ENCODE peak calls at places on chromosomes 13 and 19, in eight cellular contexts. X, V, R, O, M, K, B and D are unnamed samples.

GRCh38 chr13:104014803-104015645 is 948.8 kb upstream of the SLC10A2 start:
- DNase-seq in O (no peak), X (peak), M (no peak), K (peak), V (peak), R (no peak), B (no peak), D (no peak)

GRCh38 chr19:5974721-5975387 is 3.1 kb downstream of the RANBP3 start:
- DNase-seq in B (no peak), O (no peak), V (no peak), R (no peak), M (no peak), K (no peak), X (no peak), D (no peak)

GRCh38 chr13:110339263-110339662 is 32.2 kb downstream of the COL4A2 start:
- DNase-seq in B (no peak), X (no peak), M (no peak), O (no peak), R (no peak), K (no peak), V (no peak), D (no peak)

GRCh38 chr13:36163809-36164308 is 32.7 kb upstream of the DCLK1 start:
- DNase-seq in B (peak), V (peak), M (peak), K (no peak), X (peak), R (no peak), O (no peak), D (peak)

GRCh38 chr19:38707512-38708114 is 36.7 kb downstream of the CAPN12 start:
- DNase-seq in B (no peak), V (no peak), M (peak), X (peak), R (peak), K (peak), O (no peak), D (peak)

GRCh38 chr13:49643003-49643651 is 14.8 kb downstream of the ARL11 start:
- DNase-seq in X (no peak), M (no peak), V (no peak), K (no peak), B (no peak), O (no peak), R (no peak), D (no peak)

GRCh38 chr19:31532034-31532433 is 182.8 kb upstream of the TSHZ3 start:
- DNase-seq in R (no peak), V (no peak), O (no peak), K (no peak), M (no peak), B (no peak), X (no peak), D (no peak)

GRCh38 chr19:52904052-52904451 is 6.6 kb upstream of the ZNF320 start:
- DNase-seq in M (no peak), X (no peak), K (no peak), V (no peak), O (no peak), R (no peak), B (no peak), D (no peak)

GRCh38 chr13:87459419-87459818 is 211.8 kb upstream of the SLITRK5 start:
- DNase-seq in R (no peak), B (no peak), O (no peak), K (peak), M (no peak), X (no peak), V (no peak), D (no peak)

GRCh38 chr13:99823961-99824360 is 147.6 kb downstream of the ZIC5 start:
- DNase-seq in K (no peak), X (no peak), R (no peak), M (no peak), V (no peak), O (no peak), B (no peak), D (no peak)

GRCh38 chr13:97235549-97236206 is 13.5 kb downstream of the MBNL2 start:
- DNase-seq in R (peak), X (no peak), K (peak), V (no peak), O (no peak), B (no peak), M (no peak), D (peak)

GRCh38 chr19:13099073-13099999 is 3.3 kb downstream of the LYL1 start:
- DNase-seq in M (no peak), X (peak), B (no peak), V (no peak), K (peak), O (no peak), R (peak), D (peak)

GRCh38 chr19:41870401-41870873 is 6.6 kb upstream of the CD79A start:
- DNase-seq in V (no peak), M (peak), X (peak), B (no peak), R (peak), K (no peak), O (no peak), D (no peak)

GRCh38 chr19:55353803-55354697 is 469 bp downstream of the COX6B2 start:
- DNase-seq in B (peak), R (peak), V (no peak), K (peak), M (peak), X (peak), O (peak), D (peak)

GRCh38 chr19:55253842-55254624 is 4.8 kb downstream of the PPP6R1 start:
- DNase-seq in R (peak), M (no peak), X (no peak), V (no peak), B (no peak), O (no peak), K (peak), D (peak)

GRCh38 chr19:33616346-33616745 is 5.4 kb upstream of the CHST8 start:
- DNase-seq in R (no peak), M (no peak), V (no peak), O (no peak), B (no peak), K (no peak), X (no peak), D (no peak)